ENCODE peak calls at places on chromosomes 12 and 14, in four cellular contexts. T, S, A and B are unnamed samples.

GRCh38 chr12:1848146-1848545 is 27.8 kb downstream of the LRTM2 start:
- DNase-seq in T (no peak), S (no peak), A (no peak), B (no peak)

GRCh38 chr12:19273482-19274330 is 144.2 kb downstream of the PLEKHA5 start:
- DNase-seq in T (no peak), S (no peak), A (peak; percentile 48), B (peak; percentile 3)

GRCh38 chr14:23629831-23630396 is 6.2 kb upstream of the DHRS2 start:
- DNase-seq in T (no peak), S (no peak), A (no peak), B (no peak)

GRCh38 chr12:47837190-47838171 is 17.8 kb upstream of the HDAC7 start:
- DNase-seq in T (no peak), S (peak; percentile 91), A (peak; percentile 81), B (no peak)

GRCh38 chr12:7693793-7694192 is 1.8 kb downstream of the GDF3 start:
- DNase-seq in T (no peak), S (peak; percentile 21), A (no peak), B (peak; percentile 57)

GRCh38 chr14:54435500-54435981 is 5.6 kb downstream of the CNIH1 start:
- DNase-seq in T (no peak), S (no peak), A (no peak), B (no peak)

GRCh38 chr14:73633517-73634332 is 11.1 kb upstream of the DNAL1 start:
- DNase-seq in T (peak; percentile 49), S (peak; percentile 85), A (peak; percentile 82), B (peak; percentile 22)

GRCh38 chr12:55972045-55972843 is 1.6 kb upstream of the RAB5B start:
- DNase-seq in T (no peak), S (peak; percentile 46), A (no peak), B (no peak)

GRCh38 chr14:100022772-100023451 is 42.3 kb upstream of the EVL start:
- DNase-seq in T (no peak), S (no peak), A (no peak), B (no peak)

GRCh38 chr12:53101931-53102781 is 1.1 kb upstream of the SOAT2 start:
- DNase-seq in T (no peak), S (no peak), A (no peak), B (no peak)

GRCh38 chr12:47721431-47721973 is 3.8 kb downstream of the ENDOU start:
- DNase-seq in T (no peak), S (no peak), A (no peak), B (no peak)

GRCh38 chr12:52385226-52385702 is at the start of gene KRT84:
- DNase-seq in T (no peak), S (no peak), A (no peak), B (no peak)

GRCh38 chr14:99589651-99590530 is 14.1 kb downstream of the CCDC85C start:
- DNase-seq in T (no peak), S (no peak), A (no peak), B (no peak)

DNA sequence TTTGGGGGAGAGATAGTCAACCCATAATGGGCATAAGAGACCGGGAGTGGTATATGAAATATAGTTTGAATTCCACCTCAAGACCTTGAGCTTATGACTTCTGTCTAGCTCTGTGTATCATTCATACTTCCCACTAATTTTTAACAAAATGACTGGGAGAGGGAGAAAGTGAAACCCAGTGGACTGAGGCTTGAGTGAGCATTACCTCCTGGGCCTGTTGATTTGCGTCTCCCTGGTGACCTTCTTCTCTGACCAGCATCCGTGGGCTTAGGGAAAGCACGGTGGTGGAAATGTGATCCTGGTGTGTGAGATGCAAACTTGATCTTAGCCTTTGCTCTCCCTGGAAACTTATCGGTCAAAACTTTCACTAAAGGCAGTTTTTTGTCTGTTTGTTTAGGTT is 207.9 kb upstream of the BCL2L14 start:
- DNase-seq in T (no peak), S (no peak), A (no peak), B (no peak)
- TF ChIP-seq POLR2AphosphoS5 in T (no peak), S (no peak), A (no peak), B (no peak)

GRCh38 chr12:85308374-85308773 is 28.4 kb downstream of the ALX1 start:
- DNase-seq in T (no peak), S (no peak), A (no peak), B (no peak)
- TF ChIP-seq POLR2AphosphoS5 in T (no peak), S (no peak), A (no peak), B (no peak)

GRCh38 chr14:53110103-53110502 is 43.0 kb downstream of the DDHD1 start:
- DNase-seq in T (no peak), S (no peak), A (no peak), B (no peak)

GRCh38 chr14:53108292-53108937 is 44.7 kb downstream of the DDHD1 start:
- DNase-seq in T (no peak), S (no peak), A (no peak), B (no peak)

GRCh38 chr14:53109688-53110041 is 43.5 kb downstream of the DDHD1 start:
- DNase-seq in T (no peak), S (no peak), A (no peak), B (no peak)

GRCh38 chr14:53106768-53107167 is 46.4 kb downstream of the DDHD1 start:
- DNase-seq in T (no peak), S (no peak), A (no peak), B (no peak)

DNA sequence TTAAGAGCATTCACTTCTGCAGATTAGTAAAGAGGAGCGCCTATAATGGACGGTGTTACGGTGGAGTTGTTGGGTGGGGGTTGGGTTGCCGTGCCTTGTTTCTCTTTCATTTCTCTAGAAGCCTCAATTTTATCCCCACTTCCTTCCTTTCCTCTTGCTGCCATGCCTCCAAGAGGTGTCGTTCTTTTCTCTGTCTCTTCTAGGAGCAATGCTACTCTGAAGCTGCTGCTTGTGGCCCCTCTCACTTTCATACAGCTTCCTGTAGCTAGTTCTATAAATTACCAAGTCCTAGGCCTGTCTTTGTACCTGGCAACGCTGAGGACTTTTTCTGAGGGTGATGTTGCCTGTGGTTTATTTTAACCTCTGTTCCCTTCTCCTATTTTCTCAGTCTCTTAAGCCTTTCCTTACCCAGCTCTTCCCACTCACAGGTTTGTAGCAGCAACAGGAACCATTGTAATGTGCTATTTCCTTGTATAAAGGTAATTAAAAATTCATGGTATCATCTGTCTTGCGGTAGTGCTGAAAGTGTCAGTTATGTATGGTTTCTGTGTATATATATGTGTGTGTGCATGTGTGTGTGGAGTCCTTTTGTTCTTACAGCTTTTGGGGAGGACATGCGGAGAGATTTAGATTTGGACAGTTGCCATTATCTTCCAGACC is 44.0 kb downstream of the DDHD1 start:
- DNase-seq in T (peak; percentile 38), S (no peak), A (no peak), B (peak; percentile 14)
- TF ChIP-seq POLR2AphosphoS5 in T (peak; percentile 33), S (no peak), A (no peak), B (no peak)

DNA sequence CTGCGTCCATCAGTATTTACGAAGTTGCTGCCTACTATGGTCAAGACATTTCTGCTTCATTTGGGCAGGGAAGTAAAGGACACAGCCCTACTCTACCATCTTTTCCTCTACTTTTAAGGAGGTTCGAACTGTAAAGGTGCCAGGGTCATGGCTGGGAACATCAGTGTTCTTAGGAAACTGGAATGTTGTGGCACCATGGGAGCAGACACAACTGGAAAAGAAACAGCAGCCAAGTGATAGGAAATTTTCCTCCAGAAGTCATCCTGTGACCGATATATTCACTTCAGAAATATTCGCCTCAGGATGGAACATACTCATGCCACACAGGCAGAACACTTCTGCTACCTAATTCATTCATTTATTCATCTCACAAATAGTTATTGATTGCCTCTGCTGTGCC is 104.4 kb downstream of the ETV6 start:
- DNase-seq in T (no peak), S (no peak), A (no peak), B (no peak)
- TF ChIP-seq POLR2AphosphoS5 in T (no peak), S (no peak), A (no peak), B (no peak)

GRCh38 chr12:68821357-68822188 is 13.6 kb downstream of the MDM2 start:
- DNase-seq in T (no peak), S (no peak), A (no peak), B (no peak)
- TF ChIP-seq POLR2AphosphoS5 in T (peak; percentile 11), S (no peak), A (no peak), B (no peak)

DNA sequence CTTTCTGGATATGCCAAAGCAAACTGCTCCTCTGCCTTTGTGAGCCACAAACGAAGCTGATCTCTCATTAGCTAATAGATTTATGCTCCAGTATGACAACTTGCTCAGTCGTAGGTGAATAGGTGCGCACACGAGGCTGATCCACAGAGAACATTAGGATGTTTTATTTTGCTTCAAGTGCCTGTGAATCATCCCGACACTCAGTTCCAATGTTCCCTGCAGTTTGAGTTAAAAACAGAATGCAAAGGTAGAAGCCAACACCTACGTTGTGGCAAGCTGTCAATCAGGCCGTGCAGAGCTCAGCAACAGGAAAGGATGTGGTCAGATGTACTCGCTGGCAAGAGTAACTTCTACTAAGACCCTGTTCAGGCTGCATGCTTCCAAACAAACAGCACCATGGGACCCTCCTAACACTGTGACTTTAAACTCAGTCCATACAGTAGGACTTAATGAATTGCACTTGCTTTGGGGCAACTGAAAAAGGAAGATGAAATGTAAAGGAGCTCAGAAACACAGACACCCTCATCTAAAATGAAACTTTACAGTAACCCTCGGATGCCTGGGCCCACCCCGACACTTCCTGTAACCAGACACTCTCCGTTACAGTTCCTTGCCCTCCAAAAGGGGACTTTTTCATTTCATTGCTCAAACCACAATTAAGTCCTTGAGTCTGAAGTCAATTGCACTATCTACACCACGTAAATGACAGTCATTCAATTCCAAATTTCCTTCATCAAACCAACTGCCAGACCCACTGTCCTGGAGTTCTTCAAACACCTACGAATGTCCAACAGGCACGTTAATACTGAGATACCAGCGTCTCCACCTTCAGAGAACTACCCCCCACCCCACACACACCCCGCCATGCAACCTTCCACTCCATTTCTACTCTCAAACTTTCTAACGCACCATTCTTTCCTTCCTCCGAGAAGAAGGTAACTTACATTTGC is 1.6 kb downstream of the CCDC88C start:
- DNase-seq in T (peak; percentile 56), S (peak; percentile 51), A (no peak), B (no peak)
- TF ChIP-seq POLR2AphosphoS5 in T (peak; percentile 74), S (no peak), A (no peak), B (no peak)

DNA sequence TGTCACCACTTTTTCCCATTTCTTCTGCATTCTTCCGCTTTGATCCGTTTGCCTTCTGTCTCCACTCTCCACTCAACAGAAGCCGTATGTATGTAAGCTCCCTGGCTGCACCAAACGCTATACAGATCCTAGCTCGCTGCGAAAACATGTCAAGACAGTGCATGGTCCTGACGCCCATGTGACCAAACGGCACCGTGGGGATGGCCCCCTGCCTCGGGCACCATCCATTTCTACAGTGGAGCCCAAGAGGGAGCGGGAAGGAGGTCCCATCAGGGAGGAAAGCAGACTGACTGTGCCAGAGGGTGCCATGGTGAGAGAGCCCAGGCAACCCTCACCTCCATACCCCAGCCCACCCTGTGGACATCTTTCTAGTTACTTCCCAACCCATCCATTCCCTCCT is 8.3 kb downstream of the GLI1 start:
- DNase-seq in T (no peak), S (no peak), A (no peak), B (no peak)
- TF ChIP-seq POLR2AphosphoS5 in T (no peak), S (no peak), A (no peak), B (no peak)